ENCODE peak calls at places on chromosomes 11 and 22, in four cellular contexts. K is GM13977, G is A549, Y is OCI-LY7. L is an unnamed sample.

GRCh38 chr11:2444301-2445106 is at the start of the genes KCNQ1 and TRPM5:
- DNase-seq in G (peak; percentile 59), K (peak; percentile 88), Y (peak; percentile 69), L (peak; percentile 83)

GRCh38 chr11:3824714-3825472 is 15.9 kb downstream of the RHOG start:
- DNase-seq in G (peak; percentile 81), K (peak; percentile 84), Y (peak; percentile 74), L (peak; percentile 74)

GRCh38 chr11:42066113-42066512 is 606.7 kb upstream of the LRRC4C start:
- DNase-seq in Y (no peak), K (no peak), G (no peak), L (peak; percentile 30)

GRCh38 chr11:3219281-3219892 is 774 bp upstream of the MRGPRG start:
- DNase-seq in G (no peak), Y (no peak), K (no peak), L (no peak)

GRCh38 chr22:24683671-24684070 is 80.7 kb downstream of the GGT1 start:
- DNase-seq in Y (no peak), K (no peak), G (no peak), L (no peak)

GRCh38 chr22:49632199-49633009 is 195.3 kb downstream of the BRD1 start:
- DNase-seq in Y (no peak), K (peak; percentile 76), G (peak; percentile 67), L (peak; percentile 92)

GRCh38 chr11:131664811-131665210 is 294.4 kb downstream of the NTM start:
- DNase-seq in Y (no peak), K (no peak), G (no peak), L (no peak)

GRCh38 chr11:72039108-72039850 is 40.6 kb downstream of the IL18BP start:
- DNase-seq in Y (peak; percentile 62), G (no peak), K (no peak), L (peak; percentile 87)

GRCh38 chr11:17745032-17745772 is 10.6 kb downstream of the KCNC1 start:
- DNase-seq in Y (no peak), K (no peak), G (no peak), L (no peak)

GRCh38 chr11:64850979-64851567 is 6.6 kb upstream of the CDC42BPG start:
- DNase-seq in Y (peak; percentile 94), G (no peak), K (peak; percentile 88), L (no peak)

GRCh38 chr11:108912587-108912986 is 247.7 kb downstream of the DDX10 start:
- DNase-seq in G (no peak), K (no peak), Y (no peak), L (no peak)

GRCh38 chr22:23090079-23090835 is 19.9 kb downstream of the GNAZ start:
- DNase-seq in G (no peak), K (no peak), Y (no peak), L (no peak)

GRCh38 chr22:47084226-47084625 is 321.8 kb downstream of the TBC1D22A start:
- DNase-seq in Y (no peak), K (no peak), G (no peak), L (no peak)

GRCh38 chr11:103536335-103536722 is 427.1 kb downstream of the DYNC2H1 start:
- DNase-seq in G (no peak), K (no peak), Y (no peak), L (no peak)

GRCh38 chr11:720642-721346 is 14.8 kb downstream of the EPS8L2 start:
- DNase-seq in G (no peak), Y (peak; percentile 46), K (peak; percentile 92), L (no peak)

GRCh38 chr11:75214411-75214821 is 26.2 kb upstream of the TPBGL start:
- DNase-seq in Y (peak; percentile 62), K (peak; percentile 69), G (peak; percentile 80), L (peak; percentile 36)

GRCh38 chr11:59551651-59552521 is 40.5 kb downstream of the OR4D9 start:
- DNase-seq in Y (peak; percentile 43), K (no peak), G (no peak), L (no peak)

GRCh38 chr11:31823372-31824371 is 12.6 kb upstream of the PAX6 start:
- DNase-seq in K (peak; percentile 20), G (no peak), Y (no peak), L (no peak)

GRCh38 chr11:12007769-12008737 is at the start of gene DKK3:
- DNase-seq in G (no peak), K (peak; percentile 14), Y (no peak), L (peak; percentile 87)

GRCh38 chr11:118933486-118933885 is 7.8 kb upstream of the BCL9L start:
- DNase-seq in Y (no peak), G (no peak), K (no peak), L (no peak)

GRCh38 chr22:46996595-46997310 is 234.3 kb downstream of the TBC1D22A start:
- DNase-seq in K (no peak), Y (no peak), G (peak; percentile 11), L (no peak)

GRCh38 chr11:75801362-75802021 is 13.5 kb upstream of the UVRAG start:
- DNase-seq in K (no peak), G (no peak), Y (no peak), L (peak; percentile 74)

GRCh38 chr11:35548925-35549561 is 23.6 kb upstream of the PAMR1 start:
- DNase-seq in G (no peak), Y (no peak), K (no peak), L (no peak)

GRCh38 chr11:31397239-31397834 is 27.7 kb downstream of the DNAJC24 start:
- DNase-seq in K (peak; percentile 17), Y (peak; percentile 42), G (peak; percentile 5), L (no peak)

GRCh38 chr22:22896601-22897000 is 9.0 kb downstream of the IGLL5 start:
- DNase-seq in K (no peak), G (no peak), Y (no peak), L (no peak)

GRCh38 chr11:102680945-102681344 is 24.6 kb downstream of the MMP27 start:
- DNase-seq in Y (no peak), K (no peak), G (no peak), L (no peak)

GRCh38 chr11:15968461-15969130 is 387.8 kb downstream of the SOX6 start:
- DNase-seq in Y (no peak), K (no peak), G (no peak), L (no peak)

GRCh38 chr11:119572481-119573424 is 149.8 kb upstream of the THY1 start:
- DNase-seq in K (no peak), Y (no peak), G (no peak), L (no peak)

GRCh38 chr11:47842749-47843148 is 5.4 kb downstream of the NUP160 start:
- DNase-seq in Y (no peak), K (no peak), G (no peak), L (no peak)

GRCh38 chr11:8649361-8649760 is 33.1 kb downstream of the TRIM66 start:
- DNase-seq in G (no peak), K (no peak), Y (no peak), L (no peak)

GRCh38 chr22:46002757-46003270 is 25.9 kb upstream of the WNT7B start:
- DNase-seq in Y (no peak), G (peak; percentile 38), K (no peak), L (no peak)

GRCh38 chr11:26229270-26229669 is 102.7 kb upstream of the ANO3 start:
- DNase-seq in G (no peak), Y (no peak), K (no peak), L (no peak)

GRCh38 chr11:36215688-36216050 is 73.6 kb downstream of the COMMD9 start:
- DNase-seq in K (no peak), Y (no peak), G (no peak), L (no peak)

GRCh38 chr11:94767292-94767690 is 865 bp upstream of the AMOTL1 start:
- DNase-seq in G (no peak), K (no peak), Y (no peak), L (no peak)

GRCh38 chr11:119417726-119418540 is 5.0 kb downstream of the THY1 start:
- DNase-seq in K (peak; percentile 6), Y (no peak), G (no peak), L (no peak)

GRCh38 chr22:31089101-31090100 is 8.3 kb downstream of the SMTN start:
- DNase-seq in K (peak; percentile 82), G (no peak), Y (peak; percentile 64), L (peak; percentile 57)

GRCh38 chr22:37951305-37951704 is 2.1 kb downstream of the C22orf23 start:
- DNase-seq in G (peak; percentile 10), Y (no peak), K (no peak), L (no peak)
- TF ChIP-seq CTCF in G (no peak), Y (no peak), K (no peak), L (no peak)

GRCh38 chr22:20741634-20742581 is 32.0 kb upstream of the SERPIND1 start:
- DNase-seq in K (peak; percentile 67), G (peak; percentile 32), Y (peak; percentile 59), L (no peak)
- TF ChIP-seq CTCF in K (peak; percentile 70), G (peak; percentile 31), Y (peak; percentile 94), L (peak; percentile 29)

GRCh38 chr11:43933226-43933607 is 9.2 kb upstream of the C11orf96 start:
- DNase-seq in K (no peak), Y (no peak), G (no peak), L (no peak)

GRCh38 chr11:43935131-43935979 is 7.1 kb upstream of the C11orf96 start:
- DNase-seq in G (no peak), Y (no peak), K (no peak), L (no peak)

GRCh38 chr11:43931717-43932039 is 10.8 kb upstream of the C11orf96 start:
- DNase-seq in Y (no peak), G (no peak), K (no peak), L (no peak)

GRCh38 chr11:43934359-43935130 is 7.9 kb upstream of the C11orf96 start:
- DNase-seq in G (no peak), K (no peak), Y (no peak), L (no peak)

GRCh38 chr11:43933608-43934358 is 8.7 kb upstream of the C11orf96 start:
- DNase-seq in G (no peak), K (no peak), Y (no peak), L (no peak)
- TF ChIP-seq CTCF in G (no peak), K (no peak), Y (no peak), L (no peak)

GRCh38 chr11:78926633-78927347 is 352.1 kb upstream of the NARS2 start:
- DNase-seq in Y (no peak), G (no peak), K (no peak), L (no peak)

GRCh38 chr11:78927511-78927910 is 352.8 kb upstream of the NARS2 start:
- DNase-seq in G (no peak), K (no peak), Y (no peak), L (no peak)

GRCh38 chr11:78929906-78930220 is 355.2 kb upstream of the NARS2 start:
- DNase-seq in Y (no peak), K (no peak), G (no peak), L (no peak)

GRCh38 chr11:78930810-78931209 is 356.1 kb upstream of the NARS2 start:
- DNase-seq in K (no peak), G (no peak), Y (no peak), L (no peak)

GRCh38 chr11:78929092-78929905 is 354.6 kb upstream of the NARS2 start:
- DNase-seq in K (no peak), G (no peak), Y (no peak), L (no peak)
- TF ChIP-seq CTCF in K (no peak), G (no peak), Y (no peak), L (no peak)

GRCh38 chr11:107505667-107506066 is 48.0 kb upstream of the CWF19L2 start:
- DNase-seq in K (no peak), G (no peak), Y (no peak), L (no peak)
- TF ChIP-seq CTCF in K (no peak), G (no peak), Y (no peak), L (no peak)

DNA sequence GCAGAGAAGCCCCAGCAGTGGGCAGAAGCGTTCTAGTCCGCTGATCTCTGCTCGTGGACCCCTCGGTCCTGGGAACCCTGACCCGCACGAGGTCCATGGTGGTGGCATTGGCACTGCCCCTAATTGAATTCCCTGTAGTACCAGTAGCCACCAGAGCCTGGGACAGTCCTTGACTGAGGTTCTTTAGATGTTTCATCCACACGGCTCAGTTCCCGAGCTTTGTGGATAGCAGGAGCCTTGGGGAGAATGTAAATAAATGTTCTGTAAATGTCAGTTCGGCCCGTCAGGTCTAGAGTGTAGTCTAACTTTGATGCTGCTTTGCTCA is 39.4 kb upstream of the SEPTIN5 start:
- DNase-seq in K (no peak), G (no peak), Y (no peak), L (no peak)
- TF ChIP-seq CTCF in K (no peak), G (no peak), Y (no peak), L (no peak)